ENCODE peak calls at places on chromosomes 7 and 10, in five cellular contexts. R, C, M, F and P are unnamed samples.

GRCh38 chr10:72630144-72630543 is 4.3 kb upstream of the MICU1 start:
- DNase-seq in R (no peak), C (no peak), M (no peak), F (no peak), P (no peak)

GRCh38 chr7:36210542-36210941 is 57.5 kb downstream of the EEPD1 start:
- DNase-seq in R (no peak), C (no peak), M (no peak), F (no peak), P (no peak)

GRCh38 chr10:123663522-123663921 is 2.6 kb upstream of the GPR26 start:
- DNase-seq in R (no peak), C (no peak), M (no peak), F (no peak), P (no peak)

GRCh38 chr7:149854611-149855367 is 16.6 kb downstream of the ZNF862 start:
- DNase-seq in R (peak; percentile 71), C (peak; percentile 93), M (peak; percentile 40), F (no peak), P (peak; percentile 89)

GRCh38 chr7:22586806-22587180 is 86.8 kb upstream of the STEAP1B start:
- DNase-seq in R (peak; percentile 72), C (no peak), M (no peak), F (no peak), P (no peak)

GRCh38 chr7:96870934-96871333 is 134.4 kb upstream of the DLX6 start:
- DNase-seq in R (no peak), C (no peak), M (no peak), F (no peak), P (no peak)

GRCh38 chr7:153858335-153858734 is 193.9 kb upstream of the DPP6 start:
- DNase-seq in R (peak; percentile 79), C (no peak), M (no peak), F (no peak), P (no peak)

GRCh38 chr10:114874827-114875541 is 53.4 kb downstream of the FHIP2A start:
- DNase-seq in R (no peak), C (no peak), M (no peak), F (no peak), P (no peak)

GRCh38 chr7:140972876-140973829 is 41.6 kb downstream of the MRPS33 start:
- DNase-seq in R (no peak), C (peak; percentile 68), M (no peak), F (no peak), P (no peak)

GRCh38 chr10:23096814-23097549 is 1.6 kb downstream of the MSRB2 start:
- DNase-seq in R (no peak), C (no peak), M (no peak), F (no peak), P (peak; percentile 18)

GRCh38 chr7:105807363-105807762 is 69.0 kb downstream of the ATXN7L1 start:
- DNase-seq in R (no peak), C (no peak), M (no peak), F (no peak), P (no peak)

GRCh38 chr10:96269438-96270300 is 1.7 kb downstream of the BLNK start:
- DNase-seq in R (no peak), C (no peak), M (no peak), F (no peak), P (no peak)

GRCh38 chr10:94088926-94089381 is 95.2 kb downstream of the PLCE1 start:
- DNase-seq in R (no peak), C (no peak), M (no peak), F (no peak), P (no peak)

GRCh38 chr10:86254526-86255174 is 111.9 kb downstream of the GRID1 start:
- DNase-seq in R (no peak), C (no peak), M (no peak), F (no peak), P (no peak)

GRCh38 chr10:103645141-103646054 is 151.9 kb downstream of the NEURL1 start:
- DNase-seq in R (no peak), C (no peak), M (no peak), F (no peak), P (peak; percentile 79)